ENCODE peak calls at places on chromosomes 1 and 21, in four cellular contexts. V is H9, C is mesendoderm, S is H1. Q is an unnamed sample.

GRCh38 chr21:36246080-36246631 is 73.8 kb upstream of the MORC3 start:
- DNase-seq in V (peak), C (no peak), S (no peak), Q (no peak)

GRCh38 chr1:44236873-44237272 is 23.6 kb downstream of the DMAP1 start:
- DNase-seq in V (no peak), S (no peak), C (no peak), Q (no peak)

GRCh38 chr1:48048980-48049379 is 51.8 kb upstream of the TRABD2B start:
- DNase-seq in S (no peak), C (no peak), V (no peak), Q (no peak)

GRCh38 chr1:217907504-217907903 is 276.4 kb downstream of the SPATA17 start:
- DNase-seq in V (no peak), S (no peak), C (peak), Q (peak)

GRCh38 chr1:36322786-36323635 is 434 bp downstream of the EVA1B start:
- DNase-seq in V (peak), C (peak), S (no peak), Q (peak)

GRCh38 chr1:223084466-223084865 is 58.6 kb downstream of the TLR5 start:
- DNase-seq in V (no peak), C (no peak), S (no peak), Q (no peak)

GRCh38 chr1:61223140-61223539 is 140.8 kb downstream of the NFIA start:
- DNase-seq in V (no peak), S (no peak), C (no peak), Q (no peak)

GRCh38 chr1:36821386-36821785 is 212.9 kb downstream of the GRIK3 start:
- DNase-seq in V (no peak), C (no peak), S (no peak), Q (no peak)

GRCh38 chr1:63822540-63822939 is 48.7 kb downstream of the ROR1 start:
- DNase-seq in V (no peak), S (no peak), C (no peak), Q (no peak)

GRCh38 chr1:63821650-63822049 is 47.8 kb downstream of the ROR1 start:
- DNase-seq in C (no peak), S (no peak), V (no peak), Q (peak)

GRCh38 chr1:63827411-63828321 is 53.8 kb downstream of the ROR1 start:
- DNase-seq in C (no peak), V (no peak), S (no peak), Q (peak)

GRCh38 chr1:63825111-63825510 is 51.3 kb downstream of the ROR1 start:
- DNase-seq in C (no peak), V (no peak), S (no peak), Q (no peak)

GRCh38 chr1:63824386-63824898 is 50.6 kb downstream of the ROR1 start:
- DNase-seq in S (no peak), V (no peak), C (no peak), Q (peak)
- H4K5ac ChIP-seq in S (no peak), V (no peak), C (no peak), Q (no peak)

GRCh38 chr1:224534731-224535130 is 81.4 kb upstream of the CNIH3 start:
- DNase-seq in S (no peak), C (no peak), V (no peak), Q (no peak)
- H4K5ac ChIP-seq in S (no peak), C (no peak), V (no peak), Q (no peak)

GRCh38 chr1:162476620-162477019 is 21.0 kb upstream of the UHMK1 start:
- DNase-seq in S (no peak), V (no peak), C (no peak), Q (no peak)

GRCh38 chr1:162475539-162476185 is 22.0 kb upstream of the UHMK1 start:
- DNase-seq in S (no peak), V (peak), C (peak), Q (no peak)

GRCh38 chr1:162470216-162470615 is 27.4 kb upstream of the UHMK1 start:
- DNase-seq in V (no peak), S (no peak), C (no peak), Q (no peak)

GRCh38 chr1:162471290-162471853 is 26.2 kb upstream of the UHMK1 start:
- DNase-seq in S (no peak), C (peak), V (no peak), Q (no peak)

DNA sequence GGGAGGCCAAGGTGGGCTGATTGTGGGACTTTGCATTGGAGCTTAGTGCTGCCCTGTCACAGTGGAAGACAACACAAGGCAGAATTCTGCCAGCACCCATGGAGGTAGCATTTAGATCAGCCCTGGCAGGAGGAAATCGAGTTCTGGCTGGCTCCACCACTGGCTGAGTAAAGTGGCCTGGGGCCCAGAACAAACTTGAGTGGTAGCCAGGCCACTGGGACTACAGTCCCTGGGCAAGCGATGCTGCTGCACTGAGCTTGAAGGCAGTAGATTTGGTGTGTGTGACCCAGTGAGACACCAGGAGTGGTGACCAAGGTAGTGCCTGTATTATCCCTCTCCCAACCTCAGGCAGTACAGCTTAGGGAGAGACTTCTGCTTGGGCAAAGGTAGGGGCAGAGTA is 22.5 kb upstream of the UHMK1 start:
- DNase-seq in S (no peak), C (no peak), V (no peak), Q (no peak)
- H4K5ac ChIP-seq in S (no peak), C (no peak), V (no peak), Q (no peak)

DNA sequence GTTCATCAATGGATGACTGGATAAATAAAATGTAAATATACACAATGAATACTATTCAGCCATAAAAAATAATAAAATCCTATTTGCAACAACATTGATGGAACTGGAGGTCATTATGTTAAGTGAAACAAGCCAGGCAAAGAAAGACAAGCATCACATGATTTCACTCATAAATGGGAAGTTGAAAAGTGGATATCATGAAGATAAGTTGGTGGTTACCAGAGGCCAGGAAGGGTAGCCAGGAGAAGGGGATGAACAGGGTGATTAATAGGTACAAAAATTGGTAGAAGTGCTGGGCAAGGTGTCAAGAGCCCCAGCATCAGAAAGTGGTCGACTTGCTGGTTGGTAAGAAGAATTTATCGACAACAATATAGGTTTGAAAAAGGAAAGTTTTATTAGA is 1.3 kb upstream of the PARK7 start:
- DNase-seq in S (no peak), V (no peak), C (no peak), Q (no peak)
- H4K5ac ChIP-seq in S (no peak), V (no peak), C (no peak), Q (no peak)

GRCh38 chr1:154474802-154475201 is 27.2 kb upstream of the TDRD10 start:
- DNase-seq in S (no peak), V (no peak), C (no peak), Q (peak)
- H4K5ac ChIP-seq in S (no peak), V (no peak), C (no peak), Q (no peak)

DNA sequence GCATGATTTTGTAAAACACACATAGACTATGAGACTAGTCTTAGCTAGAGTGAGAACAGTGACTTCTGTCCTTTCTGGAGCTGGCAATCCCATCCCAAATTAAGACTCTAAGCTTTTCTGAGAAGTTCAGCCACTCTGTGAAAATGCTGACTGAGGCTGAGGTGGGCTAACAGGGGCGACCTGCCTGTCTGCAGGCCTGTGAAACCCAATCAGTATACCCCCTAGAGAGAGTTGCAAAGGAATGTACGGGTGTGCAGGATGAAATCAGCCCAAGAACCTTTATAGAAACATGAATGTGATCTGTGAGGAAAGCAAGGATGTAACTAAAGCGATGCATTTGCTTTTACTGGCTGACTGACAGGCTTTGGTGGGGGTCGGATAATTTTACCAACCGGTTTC is 16.0 kb upstream of the TBX15 start:
- DNase-seq in S (no peak), C (no peak), V (no peak), Q (no peak)
- H4K5ac ChIP-seq in S (no peak), C (no peak), V (no peak), Q (no peak)

GRCh38 chr1:34009340-34009975 is 145.6 kb downstream of the HMGB4 start:
- DNase-seq in V (no peak), C (no peak), S (no peak), Q (no peak)
- H4K5ac ChIP-seq in V (no peak), C (no peak), S (no peak), Q (no peak)

GRCh38 chr1:34906225-34906624 is 23.2 kb downstream of the DLGAP3 start:
- DNase-seq in C (no peak), V (no peak), S (no peak), Q (no peak)
- H4K5ac ChIP-seq in C (no peak), V (no peak), S (no peak), Q (no peak)

GRCh38 chr1:88009916-88010315 is 674.2 kb upstream of the PKN2 start:
- DNase-seq in C (peak), V (no peak), S (no peak), Q (no peak)
- H4K5ac ChIP-seq in C (no peak), V (no peak), S (no peak), Q (no peak)